ENCODE peak calls at places on chromosomes 12 and 14, in four cellular contexts. M is GDM1, E is EL, Q is progenitor cell of endocrine pancreas. D is an unnamed sample.

GRCh38 chr12:62736596-62736995 is 198.4 kb downstream of the PPM1H start:
- DNase-seq in M (no peak), E (peak), Q (no peak), D (no peak)

GRCh38 chr12:12323118-12323517 is 26.9 kb downstream of the MANSC1 start:
- DNase-seq in M (no peak), E (no peak), Q (no peak), D (no peak)

GRCh38 chr14:20970983-20971704 is 15.9 kb downstream of the RNASE2 start:
- DNase-seq in M (peak), E (peak), Q (peak), D (peak)

GRCh38 chr14:105748204-105748578 is 221.8 kb downstream of the TMEM121 start:
- DNase-seq in M (no peak), E (no peak), Q (no peak), D (no peak)

GRCh38 chr12:93181396-93181965 is 196.2 kb upstream of the NUDT4 start:
- DNase-seq in M (no peak), E (no peak), Q (no peak), D (no peak)

GRCh38 chr14:104677506-104678332 is 11.7 kb upstream of the INF2 start:
- DNase-seq in M (peak), E (peak), Q (peak), D (no peak)

GRCh38 chr14:41606249-41607118 is at the start of gene LRFN5:
- DNase-seq in M (no peak), E (no peak), Q (peak), D (peak)

GRCh38 chr12:62785941-62786559 is 148.9 kb downstream of the PPM1H start:
- DNase-seq in M (peak), E (peak), Q (no peak), D (no peak)

GRCh38 chr12:537772-538171 is 78.0 kb downstream of the B4GALNT3 start:
- DNase-seq in M (no peak), E (no peak), Q (no peak), D (no peak)

GRCh38 chr12:52519826-52520662 is at the start of gene KRT5:
- DNase-seq in M (no peak), E (no peak), Q (peak), D (peak)

GRCh38 chr14:102980409-102980810 is 57.9 kb downstream of the AMN start:
- DNase-seq in M (no peak), E (no peak), Q (no peak), D (no peak)

GRCh38 chr14:106286697-106287290 is 760.4 kb downstream of the TMEM121 start:
- DNase-seq in M (no peak), E (no peak), Q (no peak), D (no peak)

GRCh38 chr14:68962681-68963080 is 16.4 kb downstream of the ACTN1 start:
- DNase-seq in M (no peak), E (no peak), Q (no peak), D (no peak)

GRCh38 chr14:23494223-23494622 is 24.7 kb downstream of the NGDN start:
- DNase-seq in M (no peak), E (peak), Q (no peak), D (no peak)

GRCh38 chr12:51973560-51973959 is 22.1 kb downstream of the ACVR1B start:
- DNase-seq in M (no peak), E (no peak), Q (no peak), D (no peak)

GRCh38 chr12:103852498-103852992 is 11.5 kb upstream of the NT5DC3 start:
- DNase-seq in M (no peak), E (no peak), Q (no peak), D (no peak)

GRCh38 chr12:47207829-47208248 is 128.1 kb upstream of the AMIGO2 start:
- DNase-seq in M (no peak), E (no peak), Q (no peak), D (no peak)

GRCh38 chr12:96237035-96237434 is 42.9 kb downstream of the ELK3 start:
- DNase-seq in M (no peak), E (no peak), Q (no peak), D (no peak)

GRCh38 chr14:53954551-53955233 is 1.9 kb downstream of the BMP4 start:
- DNase-seq in M (no peak), E (peak), Q (no peak), D (no peak)

GRCh38 chr12:125071456-125071855 is 6.2 kb downstream of the AACS start:
- DNase-seq in M (no peak), E (no peak), Q (no peak), D (no peak)

D was measured in type B pancreatic cell.